ENCODE peak calls at places on chromosomes 11 and 22, in eight cellular contexts. F is cardiac fibroblast; S is right atrium auricular region; L is effector memory CD8-positive, alpha-beta T cell; T is effector CD4-positive, alpha-beta T cell; I is A172; B is posterior cingulate gyrus; H is GOT3. E is an unnamed sample.

GRCh38 chr22:45334528-45334927 is 24.8 kb downstream of the FAM118A start:
- DNase-seq in F (no peak), S (no peak), L (no peak), T (no peak), I (no peak), B (peak; percentile 62), H (no peak), E (no peak)

GRCh38 chr11:11931461-11932055 is 76.9 kb downstream of the DKK3 start:
- DNase-seq in F (peak; percentile 87), S (no peak), L (peak; percentile 1), T (no peak), I (peak; percentile 83), B (no peak), H (no peak), E (peak; percentile 66)

GRCh38 chr11:78030429-78031325 is 7.6 kb upstream of the KCTD14 start:
- DNase-seq in F (peak; percentile 36), S (no peak), L (no peak), T (no peak), I (no peak), B (peak; percentile 85), H (no peak), E (peak; percentile 63)

GRCh38 chr22:49971232-49972162 is 10.9 kb downstream of the PIM3 start:
- DNase-seq in F (peak; percentile 45), S (peak; percentile 86), L (no peak), T (peak; percentile 49), I (peak; percentile 55), B (peak; percentile 53), H (peak; percentile 55), E (peak; percentile 81)

GRCh38 chr22:38474003-38474607 is 6.2 kb downstream of the KDELR3 start:
- DNase-seq in F (no peak), S (no peak), L (no peak), T (no peak), I (no peak), B (no peak), H (no peak), E (no peak)

GRCh38 chr11:16002942-16003341 is 353.4 kb downstream of the SOX6 start:
- DNase-seq in F (no peak), S (no peak), L (no peak), T (no peak), I (no peak), B (no peak), H (no peak), E (no peak)

GRCh38 chr11:69888671-69889076 is 69.5 kb upstream of the FGF3 start:
- DNase-seq in F (peak; percentile 65), S (peak; percentile 63), L (peak; percentile 67), T (peak; percentile 58), I (peak; percentile 77), B (peak; percentile 61), H (no peak), E (peak; percentile 87)

GRCh38 chr11:69985654-69986420 is 92.3 kb upstream of the ANO1 start:
- DNase-seq in F (no peak), S (no peak), L (no peak), T (no peak), I (no peak), B (no peak), H (no peak), E (no peak)

GRCh38 chr11:132220464-132220863 is 850.0 kb downstream of the NTM start:
- DNase-seq in F (peak; percentile 69), S (no peak), L (no peak), T (no peak), I (no peak), B (no peak), H (no peak), E (peak; percentile 85)

GRCh38 chr11:898160-898517 is 12.5 kb downstream of the CHID1 start:
- DNase-seq in F (peak; percentile 13), S (no peak), L (no peak), T (no peak), I (peak; percentile 38), B (no peak), H (no peak), E (peak; percentile 37)

GRCh38 chr11:3815882-3816281 is 7.5 kb downstream of the PGAP2 start:
- DNase-seq in F (no peak), S (no peak), L (no peak), T (no peak), I (no peak), B (no peak), H (no peak), E (no peak)

GRCh38 chr11:62552465-62552782 is 5.8 kb upstream of the AHNAK start:
- DNase-seq in F (peak; percentile 51), S (no peak), L (no peak), T (no peak), I (peak; percentile 39), B (no peak), H (no peak), E (no peak)

GRCh38 chr11:6438979-6439571 is 1.7 kb downstream of the HPX start:
- DNase-seq in F (peak; percentile 70), S (no peak), L (peak; percentile 21), T (no peak), I (peak; percentile 45), B (peak; percentile 70), H (no peak), E (peak; percentile 82)

GRCh38 chr11:65500262-65501004 is 1.6 kb downstream of the MALAT1 start:
- DNase-seq in F (peak; percentile 67), S (no peak), L (no peak), T (no peak), I (peak; percentile 54), B (no peak), H (no peak), E (no peak)

GRCh38 chr11:20003357-20003756 is 156.9 kb downstream of the DBX1 start:
- DNase-seq in F (no peak), S (no peak), L (no peak), T (no peak), I (no peak), B (no peak), H (no peak), E (no peak)

GRCh38 chr11:85845052-85845631 is 10.0 kb upstream of the CCDC83 start:
- DNase-seq in F (peak; percentile 43), S (no peak), L (no peak), T (no peak), I (no peak), B (no peak), H (no peak), E (peak; percentile 11)

GRCh38 chr11:36455658-36456111 is 54.4 kb downstream of the TRAF6 start:
- DNase-seq in F (peak; percentile 98), S (peak; percentile 94), L (no peak), T (no peak), I (peak; percentile 98), B (no peak), H (peak; percentile 47), E (peak; percentile 96)

GRCh38 chr22:43241138-43241597 is 54.2 kb upstream of the TTLL12 start:
- DNase-seq in F (no peak), S (no peak), L (no peak), T (no peak), I (no peak), B (no peak), H (no peak), E (no peak)

GRCh38 chr11:70834277-70834940 is 418.0 kb downstream of the SHANK2 start:
- DNase-seq in F (no peak), S (no peak), L (no peak), T (no peak), I (no peak), B (no peak), H (no peak), E (no peak)

GRCh38 chr22:49111085-49111484 is 716.6 kb downstream of the BRD1 start:
- DNase-seq in F (no peak), S (no peak), L (no peak), T (no peak), I (no peak), B (no peak), H (no peak), E (no peak)

GRCh38 chr22:27919943-27920755 is 1.1 kb upstream of the PITPNB start:
- DNase-seq in F (peak; percentile 66), S (peak; percentile 64), L (peak; percentile 3), T (no peak), I (peak; percentile 11), B (no peak), H (no peak), E (peak; percentile 30)

GRCh38 chr11:122595246-122595645 is 60.3 kb upstream of the UBASH3B start:
- DNase-seq in F (no peak), S (no peak), L (no peak), T (no peak), I (no peak), B (no peak), H (no peak), E (no peak)

GRCh38 chr11:13963169-13963948 is 836 bp downstream of the SPON1 start:
- DNase-seq in F (no peak), S (no peak), L (no peak), T (no peak), I (no peak), B (no peak), H (no peak), E (peak; percentile 65)

GRCh38 chr22:40966683-40967082 is 15.5 kb downstream of the RBX1 start:
- DNase-seq in F (no peak), S (no peak), L (no peak), T (no peak), I (no peak), B (no peak), H (no peak), E (no peak)

GRCh38 chr11:78040691-78041379 is 17.8 kb upstream of the KCTD14 start:
- DNase-seq in F (peak; percentile 36), S (no peak), L (no peak), T (no peak), I (peak; percentile 78), B (no peak), H (no peak), E (no peak)

GRCh38 chr11:85874265-85874664 is 19.1 kb downstream of the CCDC83 start:
- DNase-seq in F (peak; percentile 16), S (no peak), L (no peak), T (no peak), I (no peak), B (no peak), H (no peak), E (no peak)

GRCh38 chr11:107651672-107652071 is 60.2 kb downstream of the SLN start:
- DNase-seq in F (peak; percentile 5), S (no peak), L (no peak), T (no peak), I (no peak), B (no peak), H (no peak), E (no peak)

GRCh38 chr22:27749597-27750225 is 51.8 kb downstream of the MN1 start:
- DNase-seq in F (peak; percentile 20), S (no peak), L (no peak), T (no peak), I (no peak), B (no peak), H (no peak), E (peak; percentile 45)

GRCh38 chr11:11483622-11484021 is 130.6 kb upstream of the CSNK2A3 start:
- DNase-seq in F (no peak), S (no peak), L (no peak), T (no peak), I (no peak), B (no peak), H (no peak), E (no peak)

GRCh38 chr11:112058103-112058502 is 15.7 kb downstream of the PIH1D2 start:
- DNase-seq in F (no peak), S (no peak), L (no peak), T (no peak), I (no peak), B (no peak), H (no peak), E (no peak)

GRCh38 chr22:30694638-30695350 is at the start of gene OSBP2:
- DNase-seq in F (no peak), S (no peak), L (no peak), T (no peak), I (no peak), B (peak; percentile 40), H (no peak), E (peak; percentile 67)